ENCODE peak calls at places on chromosome 12, in ten cellular contexts. S is transverse colon, K is suprapubic skin, F is sigmoid colon, D is H1, N is HepG2, I is esophagus muscularis mucosa, W is GM12878, B is upper lobe of left lung, T is K562. E is an unnamed sample.

GRCh38 chr12:47312794-47313426 is 233.2 kb upstream of the AMIGO2 start:
- DNase-seq in S (no peak), K (no peak), F (no peak), D (no peak), N (no peak), I (no peak), W (no peak), B (no peak), T (no peak), E (no peak)

GRCh38 chr12:100213016-100213891 is 12.6 kb downstream of the ACTR6 start:
- DNase-seq in S (no peak), K (no peak), F (no peak), D (no peak), N (peak), I (peak), W (no peak), B (no peak), T (no peak), E (no peak)

GRCh38 chr12:70853326-70853725 is 67.2 kb downstream of the PTPRR start:
- DNase-seq in S (no peak), K (no peak), F (peak), D (no peak), N (peak), I (no peak), W (no peak), B (peak), T (no peak), E (no peak)

GRCh38 chr12:111063296-111064026 is 143.1 kb upstream of the MYL2 start:
- DNase-seq in S (no peak), K (no peak), F (no peak), D (no peak), N (no peak), I (no peak), W (no peak), B (no peak), T (no peak), E (no peak)

GRCh38 chr12:31736472-31736871 is 7.7 kb upstream of the AMN1 start:
- DNase-seq in S (no peak), K (no peak), F (no peak), D (no peak), N (no peak), I (no peak), W (no peak), B (no peak), T (no peak), E (no peak)

GRCh38 chr12:94267907-94268575 is 119.7 kb downstream of the PLXNC1 start:
- DNase-seq in S (no peak), K (peak), F (no peak), D (no peak), N (no peak), I (no peak), W (no peak), B (no peak), T (no peak), E (no peak)

GRCh38 chr12:119412811-119413794 is 78.6 kb downstream of the CCDC60 start:
- DNase-seq in S (peak), K (no peak), F (peak), D (peak), N (peak), I (peak), W (no peak), B (peak), T (peak), E (peak)

GRCh38 chr12:122834229-122834920 is 882 bp upstream of the HIP1R start:
- DNase-seq in S (peak), K (peak), F (no peak), D (peak), N (peak), I (no peak), W (no peak), B (peak), T (peak), E (peak)

GRCh38 chr12:124518051-124518932 is 49.1 kb downstream of the NCOR2 start:
- DNase-seq in S (peak), K (peak), F (peak), D (no peak), N (peak), I (peak), W (no peak), B (peak), T (no peak), E (peak)

GRCh38 chr12:26700430-26700829 is 132.6 kb downstream of the ITPR2 start:
- DNase-seq in S (no peak), K (no peak), F (no peak), D (no peak), N (no peak), I (no peak), W (no peak), B (no peak), T (no peak), E (no peak)

GRCh38 chr12:72271401-72271740 is 799 bp upstream of the TRHDE start:
- DNase-seq in S (no peak), K (no peak), F (no peak), D (no peak), N (no peak), I (no peak), W (no peak), B (no peak), T (peak), E (no peak)

GRCh38 chr12:26696613-26697092 is 136.3 kb downstream of the ITPR2 start:
- DNase-seq in S (no peak), K (no peak), F (no peak), D (no peak), N (no peak), I (no peak), W (no peak), B (no peak), T (peak), E (no peak)

GRCh38 chr12:76256341-76256740 is 91.9 kb downstream of the BBS10 start:
- DNase-seq in S (no peak), K (no peak), F (no peak), D (no peak), N (no peak), I (no peak), W (no peak), B (no peak), T (no peak), E (no peak)

GRCh38 chr12:92145481-92145730 is 240 bp downstream of the BTG1 start:
- DNase-seq in S (no peak), K (no peak), F (no peak), D (no peak), N (no peak), I (no peak), W (no peak), B (no peak), T (no peak), E (no peak)

GRCh38 chr12:13147688-13148531 is 44.4 kb upstream of the GSG1 start:
- DNase-seq in S (no peak), K (no peak), F (no peak), D (no peak), N (no peak), I (no peak), W (no peak), B (peak), T (no peak), E (no peak)

GRCh38 chr12:102740157-102741032 is 176.6 kb downstream of the PAH start:
- DNase-seq in S (no peak), K (no peak), F (no peak), D (no peak), N (peak), I (no peak), W (no peak), B (no peak), T (no peak), E (no peak)

GRCh38 chr12:10672231-10672868 is 1.5 kb downstream of the STYK1 start:
- DNase-seq in S (peak), K (no peak), F (no peak), D (no peak), N (no peak), I (no peak), W (no peak), B (no peak), T (no peak), E (peak)

GRCh38 chr12:48105321-48105866 is 485 bp downstream of the SENP1 start:
- DNase-seq in S (no peak), K (no peak), F (no peak), D (no peak), N (no peak), I (no peak), W (peak), B (no peak), T (no peak), E (no peak)

GRCh38 chr12:119181202-119181601 is 2.5 kb downstream of the HSPB8 start:
- DNase-seq in S (no peak), K (no peak), F (no peak), D (no peak), N (no peak), I (no peak), W (no peak), B (no peak), T (no peak), E (no peak)

GRCh38 chr12:132502149-132502881 is 12.4 kb downstream of the FBRSL1 start:
- DNase-seq in S (no peak), K (no peak), F (no peak), D (no peak), N (no peak), I (no peak), W (no peak), B (no peak), T (peak), E (no peak)

GRCh38 chr12:104535383-104535782 is 78.6 kb downstream of the CHST11 start:
- DNase-seq in S (no peak), K (no peak), F (no peak), D (no peak), N (no peak), I (no peak), W (no peak), B (no peak), T (no peak), E (no peak)

GRCh38 chr12:54075431-54075830 is 21.8 kb downstream of the HOXC4 start:
- DNase-seq in S (no peak), K (no peak), F (no peak), D (no peak), N (no peak), I (no peak), W (no peak), B (no peak), T (no peak), E (no peak)

GRCh38 chr12:11849752-11850504 is 200.5 kb downstream of the ETV6 start:
- DNase-seq in S (no peak), K (no peak), F (no peak), D (no peak), N (no peak), I (no peak), W (no peak), B (no peak), T (no peak), E (no peak)
- TF ChIP-seq POLR2A in S (no peak), K (no peak), F (no peak), D (no peak), N (no peak), I (no peak), W (peak), B (no peak), T (no peak), E (no peak)

DNA sequence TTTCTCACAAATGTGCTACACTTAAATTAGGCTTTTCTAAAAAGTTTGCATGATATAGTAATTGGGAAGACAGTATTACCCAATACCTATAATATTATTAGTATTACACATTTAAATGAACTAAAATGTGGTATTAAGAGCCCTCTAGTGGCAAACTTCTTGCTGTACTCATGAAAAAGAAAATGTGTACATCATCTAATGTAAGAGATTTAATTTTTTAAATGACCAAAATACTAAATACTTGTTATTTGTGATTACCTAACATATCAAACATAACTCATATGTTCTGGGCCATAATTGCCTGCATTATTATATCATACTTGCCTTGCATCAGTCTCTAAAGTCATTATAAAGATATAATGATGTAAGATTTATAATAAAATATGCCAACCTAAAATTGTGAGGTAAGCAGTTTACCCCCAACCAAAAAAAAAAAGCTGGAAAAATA is 64.2 kb downstream of the DNAI7 start:
- DNase-seq in S (no peak), K (no peak), F (no peak), D (no peak), N (peak), I (no peak), W (no peak), B (no peak), T (peak), E (no peak)
- TF ChIP-seq EP300 in S (no peak), K (no peak), F (no peak), D (no peak), N (no peak), I (no peak), W (no peak), B (no peak), T (no peak), E (no peak)

GRCh38 chr12:53057816-53058500 is 8.1 kb downstream of the TNS2 start:
- DNase-seq in S (no peak), K (no peak), F (peak), D (no peak), N (no peak), I (no peak), W (no peak), B (no peak), T (no peak), E (peak)
- TF ChIP-seq POLR2AphosphoS5 in S (no peak), K (no peak), F (no peak), D (no peak), N (no peak), I (peak), W (no peak), B (no peak), T (no peak), E (no peak)

DNA sequence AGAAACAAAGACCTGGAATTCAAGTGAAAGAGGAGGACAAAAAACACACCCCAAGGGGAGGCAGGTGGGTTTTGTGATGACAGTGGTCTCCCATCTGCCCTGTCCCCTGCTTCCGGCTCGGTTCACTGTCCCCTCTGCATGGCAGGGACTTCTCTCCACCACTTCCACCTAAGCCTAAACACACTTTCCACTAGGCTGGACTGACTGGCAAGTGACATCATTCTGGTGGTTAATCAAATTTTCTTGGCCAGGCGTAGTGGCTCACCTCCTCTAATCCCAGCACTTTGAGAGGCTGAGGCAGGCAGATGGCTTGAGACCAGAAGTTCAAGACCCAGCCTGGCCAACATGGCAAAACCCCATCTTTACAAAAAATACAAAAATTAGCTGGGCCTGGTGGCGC is 11.9 kb downstream of the PLEKHG6 start:
- DNase-seq in S (no peak), K (no peak), F (no peak), D (no peak), N (no peak), I (no peak), W (no peak), B (no peak), T (no peak), E (no peak)
- TF ChIP-seq POLR2A in S (no peak), K (no peak), F (no peak), D (no peak), N (no peak), I (no peak), W (no peak), B (no peak), T (no peak), E (no peak)

GRCh38 chr12:82638324-82638723 is 48.4 kb upstream of the TMTC2 start:
- DNase-seq in S (no peak), K (no peak), F (no peak), D (no peak), N (no peak), I (no peak), W (no peak), B (no peak), T (no peak), E (no peak)

DNA sequence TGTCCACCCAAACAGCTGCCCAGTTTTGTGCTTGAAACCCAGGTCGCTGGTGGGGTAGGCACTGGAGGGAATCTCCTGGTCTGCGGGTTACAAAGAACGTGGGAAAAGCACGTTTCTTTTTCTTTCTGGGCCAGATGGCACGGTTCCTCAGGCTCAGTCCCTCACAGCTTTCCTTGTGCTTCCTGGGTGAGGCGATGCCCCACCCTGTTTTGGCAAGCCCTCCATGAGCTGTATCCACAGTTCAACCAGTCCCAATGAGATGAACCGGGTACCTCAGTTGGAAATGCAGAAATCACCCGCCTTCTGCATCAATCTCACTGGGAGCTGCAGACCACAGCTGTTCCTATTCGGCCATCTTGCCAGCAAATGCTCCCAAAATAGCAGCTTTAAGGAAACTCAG is 51.4 kb upstream of the TMTC2 start:
- DNase-seq in S (no peak), K (no peak), F (no peak), D (no peak), N (no peak), I (no peak), W (no peak), B (no peak), T (no peak), E (no peak)
- TF ChIP-seq EP300 in S (no peak), K (no peak), F (no peak), D (no peak), N (no peak), I (no peak), W (no peak), B (no peak), T (no peak), E (no peak)

GRCh38 chr12:112303004-112303403 is 79.2 kb downstream of the HECTD4 start:
- DNase-seq in S (no peak), K (no peak), F (no peak), D (no peak), N (no peak), I (no peak), W (peak), B (no peak), T (no peak), E (no peak)
- TF ChIP-seq POLR2AphosphoS5 in S (no peak), K (no peak), F (no peak), D (no peak), N (no peak), I (no peak), W (peak), B (no peak), T (no peak), E (no peak)

E was measured in stomach.